ENCODE peak calls at places on chromosomes 11 and 22, in six cellular contexts. X is CD8-positive, alpha-beta T cell; H is GM06990; M is neural progenitor cell; U is BJ; J is psoas muscle. O is an unnamed sample. For H3K36me3, the result is how much of the 10 kb centered on the place peaks cover.

GRCh38 chr11:36394926-36395325 is 98.8 kb downstream of the PRR5L start:
- DNase-seq in X (no peak), H (no peak), M (no peak), U (no peak), J (no peak), O (no peak)

GRCh38 chr11:122146475-122146874 is 30.5 kb upstream of the BLID start:
- DNase-seq in X (no peak), H (no peak), M (no peak), U (no peak), J (no peak), O (no peak)

GRCh38 chr11:105673089-105673488 is 63.2 kb downstream of the GRIA4 start:
- DNase-seq in X (no peak), H (no peak), M (peak), U (no peak), J (no peak), O (peak)

GRCh38 chr11:2846056-2846455 is 39.5 kb downstream of the CDKN1C start:
- DNase-seq in X (no peak), H (no peak), M (no peak), U (no peak), J (no peak), O (no peak)

GRCh38 chr11:11426226-11426915 is 73.3 kb upstream of the CSNK2A3 start:
- DNase-seq in X (no peak), H (no peak), M (no peak), U (no peak), J (no peak), O (no peak)

GRCh38 chr11:73380321-73380720 is 4.1 kb downstream of the RELT start:
- DNase-seq in X (no peak), H (no peak), M (no peak), U (no peak), J (no peak), O (no peak)

GRCh38 chr11:17432041-17432440 is 43.6 kb upstream of the KCNJ11 start:
- DNase-seq in X (no peak), H (no peak), M (no peak), U (no peak), J (no peak), O (no peak)

GRCh38 chr11:10418259-10418949 is 36.7 kb upstream of the AMPD3 start:
- DNase-seq in X (no peak), H (no peak), M (no peak), U (no peak), J (no peak), O (no peak)

GRCh38 chr11:33895752-33896137 is 3.9 kb upstream of the LMO2 start:
- DNase-seq in X (no peak), H (no peak), M (peak), U (no peak), J (no peak), O (no peak)

GRCh38 chr11:3135491-3136440 is 29.3 kb downstream of the OSBPL5 start:
- DNase-seq in X (no peak), H (no peak), M (peak), U (no peak), J (peak), O (no peak)

GRCh38 chr11:30459821-30460220 is 126.3 kb downstream of the MPPED2 start:
- DNase-seq in X (no peak), H (no peak), M (no peak), U (no peak), J (no peak), O (no peak)

GRCh38 chr11:116773203-116774112 is 671 bp upstream of the BUD13 start:
- DNase-seq in X (no peak), H (no peak), M (no peak), U (no peak), J (no peak), O (peak)

GRCh38 chr11:68459886-68460740 is 439 bp upstream of the PPP6R3 start:
- DNase-seq in X (peak), H (peak), M (peak), U (peak), J (peak), O (peak)

GRCh38 chr11:68457214-68457897 is 3.2 kb upstream of the PPP6R3 start:
- DNase-seq in X (no peak), H (no peak), M (no peak), U (no peak), J (no peak), O (no peak)

GRCh38 chr11:68455485-68455884 is 5.1 kb upstream of the PPP6R3 start:
- DNase-seq in X (no peak), H (no peak), M (no peak), U (no peak), J (no peak), O (no peak)

GRCh38 chr11:68460741-68461283 is at the start of gene PPP6R3:
- DNase-seq in X (no peak), H (no peak), M (no peak), U (no peak), J (no peak), O (no peak)

DNA sequence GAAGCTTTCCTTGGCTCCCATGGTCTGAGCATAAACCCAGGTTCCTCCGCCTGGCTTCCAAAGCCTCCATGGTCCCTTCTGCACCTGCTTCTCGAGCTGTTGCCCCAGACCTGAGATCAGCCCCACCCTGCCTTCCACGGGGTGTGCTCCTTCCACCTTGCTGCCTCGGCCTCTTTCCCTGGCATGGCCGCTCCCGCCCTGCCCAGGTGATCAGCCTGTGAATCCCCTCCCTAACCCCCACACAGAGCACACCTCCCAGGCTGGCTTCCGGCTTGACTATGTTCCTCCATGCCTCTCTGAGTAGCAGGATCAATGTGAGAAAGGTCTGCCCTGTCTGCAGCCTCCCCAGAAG is 2.7 kb upstream of the PPP6R3 start:
- DNase-seq in X (no peak), H (no peak), M (no peak), U (no peak), J (no peak), O (no peak)
- H3K36me3 ChIP-seq in X (under half), H (under half), M (under half), U (under half), J (under half), O (under half)

GRCh38 chr22:24683671-24684070 is 80.7 kb downstream of the GGT1 start:
- DNase-seq in X (no peak), H (no peak), M (no peak), U (peak), J (no peak), O (no peak)

GRCh38 chr22:24681236-24681635 is 78.2 kb downstream of the GGT1 start:
- DNase-seq in X (no peak), H (no peak), M (no peak), U (peak), J (no peak), O (no peak)

GRCh38 chr22:24688294-24688693 is 85.3 kb downstream of the GGT1 start:
- DNase-seq in X (no peak), H (no peak), M (peak), U (no peak), J (no peak), O (no peak)

GRCh38 chr22:24686280-24686679 is 83.3 kb downstream of the GGT1 start:
- DNase-seq in X (no peak), H (no peak), M (no peak), U (no peak), J (no peak), O (no peak)

DNA sequence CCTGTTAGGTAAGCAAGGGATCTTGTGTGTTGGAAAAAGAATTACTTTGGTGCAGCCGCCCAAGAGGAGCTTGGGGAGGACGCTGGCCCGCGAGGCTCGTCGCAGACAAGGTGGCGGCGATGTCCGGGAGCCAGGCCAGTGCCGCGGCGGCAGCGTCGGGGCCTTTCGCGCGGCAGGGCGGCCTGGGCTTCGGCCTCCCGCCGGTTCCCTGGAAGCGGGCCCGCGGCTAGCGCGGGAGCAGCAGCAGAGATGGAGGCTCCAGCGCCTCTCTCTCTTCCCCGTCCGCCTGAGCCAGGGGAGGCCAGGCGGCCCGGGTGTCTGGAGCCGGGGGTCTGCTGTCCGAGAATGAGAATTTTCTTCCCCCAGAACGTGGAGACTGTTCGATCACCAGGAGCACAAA is 82.8 kb downstream of the GGT1 start:
- DNase-seq in X (no peak), H (no peak), M (peak), U (no peak), J (no peak), O (no peak)
- H3K4me3 ChIP-seq in X (no peak), H (no peak), M (no peak), U (no peak), J (peak), O (peak)

GRCh38 chr11:41102471-41102870 is 357.0 kb downstream of the LRRC4C start:
- DNase-seq in X (no peak), H (no peak), M (no peak), U (no peak), J (no peak), O (no peak)
- H3K36me3 ChIP-seq in X (under half), H (under half), M (under half), U (under half), J (under half), O (under half)

DNA sequence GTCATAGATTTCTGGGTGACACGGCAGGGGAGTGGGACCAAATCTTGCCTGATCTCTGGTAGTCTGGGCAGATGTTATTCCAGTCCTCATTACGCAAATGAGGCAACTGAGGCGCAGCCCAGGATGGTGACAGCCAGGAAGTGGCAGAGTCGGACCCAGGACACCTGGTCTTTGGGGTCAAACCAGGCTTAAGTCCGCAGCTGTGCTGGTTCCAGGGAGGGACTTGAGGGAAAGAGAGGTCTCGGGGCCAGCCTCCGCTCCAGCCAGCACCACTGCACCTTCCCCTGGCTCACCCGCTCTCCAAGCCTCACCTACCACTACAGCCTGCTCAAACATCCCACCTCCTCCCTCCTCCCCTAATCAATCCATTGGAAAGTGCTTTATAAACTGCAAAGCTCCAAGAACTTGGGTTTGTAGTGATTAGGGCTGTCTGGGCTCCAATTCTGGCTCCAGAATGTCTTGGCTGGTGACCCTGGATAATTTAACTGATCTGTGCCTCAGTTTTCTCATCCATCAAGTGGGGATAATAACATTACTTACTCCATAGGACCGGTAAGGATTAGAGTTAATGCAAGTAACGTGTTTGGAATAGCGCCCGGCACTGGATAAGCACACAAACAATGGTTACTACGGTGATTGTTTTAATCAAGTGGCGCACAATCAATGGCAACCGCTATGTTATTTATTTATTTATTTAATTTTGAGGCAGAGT is 526 bp upstream of the PNPLA5 start:
- DNase-seq in X (no peak), H (no peak), M (no peak), U (no peak), J (peak), O (no peak)
- H3K4me3 ChIP-seq in X (no peak), H (no peak), M (peak), U (no peak), J (no peak), O (no peak)

GRCh38 chr11:63908631-63909491 is 8.1 kb downstream of the RCOR2 start:
- DNase-seq in X (no peak), H (no peak), M (no peak), U (no peak), J (peak), O (no peak)

GRCh38 chr11:63907808-63908530 is 9.0 kb downstream of the RCOR2 start:
- DNase-seq in X (no peak), H (no peak), M (peak), U (no peak), J (no peak), O (no peak)

GRCh38 chr11:63911440-63911839 is 5.5 kb downstream of the RCOR2 start:
- DNase-seq in X (no peak), H (no peak), M (peak), U (no peak), J (peak), O (no peak)

GRCh38 chr11:63910605-63911195 is 6.3 kb downstream of the RCOR2 start:
- DNase-seq in X (no peak), H (no peak), M (peak), U (no peak), J (no peak), O (no peak)

GRCh38 chr11:63909621-63910506 is 7.1 kb downstream of the RCOR2 start:
- DNase-seq in X (no peak), H (no peak), M (peak), U (no peak), J (no peak), O (no peak)
- H3K36me3 ChIP-seq in X (under half), H (under half), M (under half), U (under half), J (under half), O (under half)

GRCh38 chr11:47553417-47553746 is 450 bp upstream of the CELF1 start:
- DNase-seq in X (no peak), H (no peak), M (no peak), U (no peak), J (no peak), O (no peak)

GRCh38 chr11:47552581-47553416 is at the start of gene CELF1:
- DNase-seq in X (peak), H (peak), M (peak), U (no peak), J (peak), O (peak)

GRCh38 chr11:47552086-47552580 is 799 bp downstream of the CELF1 start:
- DNase-seq in X (no peak), H (no peak), M (peak), U (no peak), J (no peak), O (no peak)

GRCh38 chr11:47550288-47551052 is 2.5 kb downstream of the CELF1 start:
- DNase-seq in X (no peak), H (no peak), M (no peak), U (no peak), J (no peak), O (no peak)

DNA sequence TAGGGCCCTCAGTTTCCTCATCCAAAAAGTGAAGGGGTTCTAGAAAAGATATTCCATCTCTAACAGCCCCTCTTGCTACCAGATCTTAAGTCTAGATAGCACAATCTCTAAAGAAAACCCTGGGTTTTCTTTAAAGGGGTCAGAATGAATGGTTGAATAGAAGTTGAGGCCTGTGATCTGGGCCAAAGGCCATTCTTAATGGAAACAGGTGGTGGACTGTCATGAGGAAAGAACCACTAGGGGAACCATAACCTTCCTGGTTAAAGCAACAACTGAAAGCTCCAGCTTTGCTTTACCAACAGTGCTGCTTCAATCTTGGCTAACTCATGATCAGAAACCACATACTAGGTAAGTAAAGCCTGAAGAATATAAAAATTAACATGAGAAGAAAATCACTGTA is 1.8 kb downstream of the CELF1 start:
- DNase-seq in X (no peak), H (no peak), M (peak), U (no peak), J (no peak), O (no peak)
- H3K4me3 ChIP-seq in X (peak), H (peak), M (peak), U (no peak), J (peak), O (no peak)

DNA sequence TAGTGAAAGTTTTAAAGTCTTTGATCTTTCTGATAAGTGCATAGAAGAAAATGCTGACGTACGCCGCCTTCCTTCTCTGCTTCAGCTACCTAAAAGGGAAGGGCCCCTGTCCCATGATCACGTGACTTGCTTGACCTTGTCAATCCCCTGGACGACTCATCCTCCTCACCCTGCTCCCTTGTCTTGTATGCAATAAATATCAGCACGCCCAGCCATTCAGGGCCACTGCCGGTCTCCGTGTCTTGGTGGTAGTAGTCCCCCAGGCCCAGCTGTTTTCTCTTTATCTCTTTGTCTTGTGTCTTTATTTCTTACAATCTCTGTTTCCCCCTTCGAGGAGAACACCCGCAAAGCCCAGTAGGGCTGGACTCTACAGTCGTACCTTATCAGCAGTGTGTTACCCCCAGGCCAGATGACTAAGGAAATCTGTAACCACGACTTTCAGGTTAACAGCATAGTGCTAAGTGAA is 6.3 kb downstream of the NUP50 start:
- DNase-seq in X (peak), H (no peak), M (no peak), U (no peak), J (no peak), O (no peak)
- H3K36me3 ChIP-seq in X (under half), H (under half), M (under half), U (under half), J (under half), O (under half)

DNA sequence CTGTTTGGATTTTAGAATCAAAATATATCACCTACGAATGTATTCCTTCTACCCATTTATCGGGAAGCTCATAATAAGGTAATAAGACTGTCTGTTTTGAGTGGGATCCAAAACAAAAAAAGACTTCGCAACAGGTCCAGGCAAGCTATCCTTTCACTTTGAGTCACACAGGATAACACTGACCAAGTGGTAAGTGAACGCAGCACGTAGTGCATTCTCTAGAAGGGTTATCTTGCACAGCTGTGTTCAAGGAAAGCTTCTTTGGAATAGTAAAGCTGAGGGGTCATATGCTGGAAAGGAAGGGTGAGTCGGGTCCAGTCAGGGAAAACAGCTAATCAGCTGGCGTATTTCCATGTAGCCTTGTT is 22.3 kb upstream of the NRGN start:
- DNase-seq in X (no peak), H (no peak), M (no peak), U (no peak), J (no peak), O (no peak)
- H3K4me3 ChIP-seq in X (peak), H (no peak), M (peak), U (no peak), J (peak), O (no peak)

GRCh38 chr11:47837929-47838328 is 10.2 kb downstream of the NUP160 start:
- DNase-seq in X (no peak), H (no peak), M (no peak), U (no peak), J (no peak), O (no peak)
- H3K36me3 ChIP-seq in X (half or more), H (under half), M (under half), U (under half), J (under half), O (under half)

DNA sequence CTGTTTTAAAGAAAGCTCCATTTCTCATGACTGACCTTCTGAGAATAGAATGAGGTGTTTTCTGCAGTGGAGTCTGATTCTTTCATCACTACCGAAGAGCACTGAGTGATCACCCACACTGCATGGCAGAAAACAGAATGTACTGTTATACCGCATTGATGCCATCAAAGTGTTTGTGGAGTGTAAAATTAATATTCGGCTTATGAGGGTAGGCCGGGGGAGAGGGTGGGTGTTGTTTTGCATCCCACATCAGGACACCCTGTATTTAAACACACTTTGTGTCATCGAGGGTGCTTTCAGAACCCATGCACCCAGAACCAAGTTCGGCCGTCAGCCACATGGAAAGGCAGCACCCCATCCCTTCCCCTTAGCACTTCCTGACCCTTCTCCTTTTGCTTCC is 41.3 kb upstream of the ETS1 start:
- DNase-seq in X (peak), H (no peak), M (no peak), U (no peak), J (no peak), O (no peak)
- H3K4me3 ChIP-seq in X (peak), H (no peak), M (no peak), U (no peak), J (no peak), O (no peak)